ENCODE peak calls at places on chromosomes 1 and 21, in five cellular contexts. E is right cardiac atrium; R is CD8-positive, alpha-beta T cell; P is NCI-H2029; F is stimulated activated CD4-positive, alpha-beta T cell treated with anti-CD3 and anti-CD28 coated beads, Interleukin-4, amount 100 ng/mL, for 48 hours. O is an unnamed sample.

GRCh38 chr1:85244271-85245053 is 15.0 kb downstream of the C1orf52 start:
- DNase-seq in E (no peak), F (no peak), P (no peak), R (no peak), O (peak; percentile 42)

GRCh38 chr1:232635778-232636356 is 5.9 kb upstream of the SIPA1L2 start:
- DNase-seq in R (no peak), P (peak; percentile 63), E (no peak), F (no peak), O (no peak)

GRCh38 chr1:36084502-36085115 is 715 bp downstream of the TEKT2 start:
- DNase-seq in R (no peak), E (no peak), F (no peak), P (no peak), O (no peak)

GRCh38 chr21:25885880-25886279 is 151.1 kb downstream of the GABPA start:
- DNase-seq in P (no peak), E (no peak), F (no peak), R (no peak), O (no peak)

GRCh38 chr1:180515857-180516388 is 13.5 kb upstream of the ACBD6 start:
- DNase-seq in R (peak; percentile 10), P (peak; percentile 42), F (peak; percentile 32), E (peak; percentile 57), O (peak; percentile 77)

GRCh38 chr1:153399401-153400055 is 8.7 kb upstream of the S100A8 start:
- DNase-seq in R (no peak), E (no peak), F (no peak), P (no peak), O (no peak)

GRCh38 chr1:6645022-6645421 is 20.4 kb downstream of the THAP3 start:
- DNase-seq in F (no peak), E (no peak), R (no peak), P (no peak), O (no peak)

GRCh38 chr1:6870571-6870970 is 85.3 kb downstream of the CAMTA1 start:
- DNase-seq in E (no peak), R (no peak), P (no peak), F (no peak), O (no peak)

GRCh38 chr1:116988908-116989307 is 12.7 kb upstream of the CD101 start:
- DNase-seq in E (no peak), F (no peak), P (peak; percentile 91), R (no peak), O (no peak)

GRCh38 chr1:11653616-11654570 is at the start of gene FBXO2:
- DNase-seq in R (no peak), E (peak; percentile 85), F (no peak), P (no peak), O (no peak)

GRCh38 chr1:44217809-44218410 is 4.6 kb downstream of the DMAP1 start:
- DNase-seq in F (peak; percentile 65), R (peak; percentile 52), E (peak; percentile 88), P (peak; percentile 83), O (peak; percentile 77)

GRCh38 chr1:156852414-156852874 is 6.5 kb downstream of the INSRR start:
- DNase-seq in P (peak; percentile 88), E (peak; percentile 89), F (no peak), R (no peak), O (no peak)

GRCh38 chr1:215636258-215636965 is 69.3 kb downstream of the KCTD3 start:
- DNase-seq in F (no peak), E (peak; percentile 72), R (no peak), P (no peak), O (no peak)

GRCh38 chr1:204288061-204288588 is 71.6 kb downstream of the PLEKHA6 start:
- DNase-seq in R (no peak), P (peak; percentile 85), F (no peak), E (peak; percentile 89), O (no peak)

GRCh38 chr1:21764615-21765423 is 18.1 kb downstream of the USP48 start:
- DNase-seq in F (no peak), R (no peak), P (no peak), E (peak; percentile 83), O (no peak)

GRCh38 chr21:44371596-44371995 is 18.2 kb downstream of the TRPM2 start:
- DNase-seq in F (no peak), R (no peak), P (no peak), E (no peak), O (no peak)

GRCh38 chr1:9281071-9281827 is 11.4 kb upstream of the SPSB1 start:
- DNase-seq in P (no peak), E (peak; percentile 69), F (no peak), R (no peak), O (peak; percentile 61)

GRCh38 chr1:55040083-55040952 is 970 bp downstream of the PCSK9 start:
- DNase-seq in P (no peak), F (no peak), E (no peak), R (no peak), O (no peak)

GRCh38 chr21:41630249-41630648 is 122.3 kb upstream of the TMPRSS2 start:
- DNase-seq in P (no peak), E (no peak), R (no peak), F (no peak), O (no peak)

GRCh38 chr1:110605901-110606783 is at the start of gene KCNA2:
- DNase-seq in F (no peak), E (peak; percentile 81), R (no peak), P (peak; percentile 26), O (no peak)

GRCh38 chr1:11253226-11253625 is 9.1 kb downstream of the MTOR start:
- DNase-seq in E (no peak), P (no peak), F (no peak), R (no peak), O (no peak)

GRCh38 chr1:166925791-166926483 is 49.4 kb downstream of the ILDR2 start:
- DNase-seq in R (no peak), P (no peak), E (no peak), F (no peak), O (no peak)

GRCh38 chr1:156676450-156676819 is 772 bp downstream of the NES start:
- DNase-seq in R (no peak), P (no peak), E (no peak), F (no peak), O (no peak)

GRCh38 chr1:206467915-206468314 is 2.4 kb upstream of the IKBKE start:
- DNase-seq in E (no peak), P (peak; percentile 55), F (no peak), R (no peak), O (no peak)

GRCh38 chr1:171220551-171221175 is 27.6 kb upstream of the FMO1 start:
- DNase-seq in F (no peak), E (no peak), P (no peak), R (no peak), O (no peak)

GRCh38 chr1:36023098-36023769 is 60.7 kb upstream of the TEKT2 start:
- DNase-seq in E (no peak), F (no peak), R (no peak), P (no peak), O (no peak)

GRCh38 chr1:19310720-19311502 is 1.0 kb downstream of the AKR7A2 start:
- DNase-seq in F (no peak), E (no peak), R (no peak), P (no peak), O (no peak)

GRCh38 chr1:218592688-218593087 is 247.6 kb downstream of the TGFB2 start:
- DNase-seq in R (no peak), E (no peak), F (no peak), P (no peak), O (no peak)

GRCh38 chr1:94746635-94747525 is 73.3 kb upstream of the SLC44A3 start:
- DNase-seq in F (no peak), E (peak; percentile 80), P (no peak), R (no peak), O (no peak)

GRCh38 chr21:14492890-14493289 is 53.2 kb downstream of the SAMSN1 start:
- DNase-seq in E (no peak), R (no peak), F (no peak), P (no peak), O (no peak)

GRCh38 chr1:2863149-2863963 is 61.9 kb upstream of the TTC34 start:
- DNase-seq in P (no peak), F (no peak), R (no peak), E (peak; percentile 30), O (no peak)

GRCh38 chr1:69475021-69475420 is 92.7 kb upstream of the LRRC7 start:
- DNase-seq in P (no peak), F (no peak), E (no peak), R (no peak), O (no peak)

GRCh38 chr1:145773423-145773822 is 50.5 kb downstream of the RNF115 start:
- DNase-seq in F (no peak), R (no peak), P (no peak), E (no peak), O (no peak)

GRCh38 chr1:79100385-79100784 is 93.9 kb upstream of the ADGRL4 start:
- DNase-seq in R (no peak), P (no peak), F (no peak), E (no peak), O (no peak)

GRCh38 chr21:42942244-42942643 is 16.8 kb upstream of the ERVH48-1 start:
- DNase-seq in E (no peak), P (no peak), F (no peak), R (no peak), O (no peak)

O was measured in DND-41.